ENCODE peak calls at places on chromosomes 3 and 15, in four cellular contexts. P, Z, J and F are unnamed samples. For H3K27me3, the result is how much of the 10 kb centered on the place peaks cover.

GRCh38 chr15:50247819-50248650 is 17.5 kb downstream of the HDC start:
- DNase-seq in P (no peak), Z (no peak), J (no peak), F (peak)

GRCh38 chr15:89912145-89912673 is 543 bp downstream of the ARPIN start:
- DNase-seq in P (peak), Z (no peak), J (no peak), F (peak)

GRCh38 chr3:155853214-155854146 is 747 bp downstream of the SLC33A1 start:
- DNase-seq in P (no peak), Z (no peak), J (no peak), F (peak)

GRCh38 chr3:40189118-40189517 is 120.4 kb upstream of the EIF1B start:
- DNase-seq in P (no peak), Z (no peak), J (no peak), F (no peak)

GRCh38 chr15:81001180-81002003 is 669 bp downstream of the TLNRD1 start:
- DNase-seq in P (peak), Z (peak), J (no peak), F (peak)

GRCh38 chr3:139217633-139218032 is 126.2 kb upstream of the MRPS22 start:
- DNase-seq in P (no peak), Z (no peak), J (no peak), F (no peak)

GRCh38 chr3:15964605-15965061 is 166.9 kb upstream of the ANKRD28 start:
- DNase-seq in P (no peak), Z (no peak), J (no peak), F (no peak)

GRCh38 chr3:47024932-47025331 is 45.5 kb downstream of the NBEAL2 start:
- DNase-seq in P (no peak), Z (no peak), J (no peak), F (no peak)

GRCh38 chr3:128073807-128074206 is 21.6 kb downstream of the SEC61A1 start:
- DNase-seq in P (no peak), Z (no peak), J (no peak), F (no peak)

GRCh38 chr3:44555753-44556152 is 760 bp downstream of the ZKSCAN7 start:
- DNase-seq in P (no peak), Z (no peak), J (no peak), F (no peak)

GRCh38 chr3:3038201-3038991 is 71.8 kb downstream of the IL5RA start:
- DNase-seq in P (no peak), Z (peak), J (no peak), F (no peak)

GRCh38 chr15:25236861-25237155 is 202.0 kb downstream of the UBE3A start:
- DNase-seq in P (no peak), Z (no peak), J (no peak), F (no peak)

GRCh38 chr15:71921191-71921590 is 110.8 kb downstream of the NR2E3 start:
- DNase-seq in P (no peak), Z (no peak), J (no peak), F (no peak)

GRCh38 chr15:95325763-95326688 is 1004.5 kb upstream of the NR2F2 start:
- DNase-seq in P (no peak), Z (peak), J (no peak), F (no peak)

GRCh38 chr3:142577701-142578308 is 728 bp downstream of the ATR start:
- DNase-seq in P (no peak), Z (no peak), J (no peak), F (no peak)

GRCh38 chr3:131349946-131350347 is 31.6 kb upstream of the NUDT16 start:
- DNase-seq in P (no peak), Z (no peak), J (peak), F (peak)

GRCh38 chr3:160735801-160736200 is 20.2 kb upstream of the PPM1L start:
- DNase-seq in P (no peak), Z (no peak), J (no peak), F (peak)

GRCh38 chr3:5463986-5464385 is 276.5 kb downstream of the EDEM1 start:
- DNase-seq in P (no peak), Z (no peak), J (no peak), F (no peak)

GRCh38 chr3:100245932-100246331 is 14.9 kb upstream of the TBC1D23 start:
- DNase-seq in P (no peak), Z (no peak), J (no peak), F (no peak)

GRCh38 chr3:11071096-11071755 is 78.7 kb downstream of the SLC6A1 start:
- DNase-seq in P (no peak), Z (no peak), J (no peak), F (no peak)

GRCh38 chr3:65177879-65178484 is 490.2 kb upstream of the ADAMTS9 start:
- DNase-seq in P (no peak), Z (no peak), J (no peak), F (no peak)

GRCh38 chr3:47747558-47747957 is 34.1 kb downstream of the SMARCC1 start:
- DNase-seq in P (no peak), Z (no peak), J (no peak), F (no peak)

GRCh38 chr15:81176291-81176893 is 20.3 kb upstream of the IL16 start:
- DNase-seq in P (no peak), Z (no peak), J (no peak), F (no peak)

GRCh38 chr3:48919215-48920138 is 835 bp downstream of the ARIH2 start:
- DNase-seq in P (peak), Z (no peak), J (peak), F (peak)

GRCh38 chr3:144187531-144188230 is 216.1 kb downstream of the DIPK2A start:
- DNase-seq in P (no peak), Z (no peak), J (no peak), F (no peak)

GRCh38 chr3:146159037-146159436 is 1.9 kb downstream of the PLOD2 start:
- DNase-seq in P (no peak), Z (no peak), J (no peak), F (no peak)

GRCh38 chr3:76470285-76470684 is 569.6 kb upstream of the ROBO2 start:
- DNase-seq in P (no peak), Z (no peak), J (no peak), F (no peak)

GRCh38 chr3:192038726-192039125 is 577.8 kb downstream of the PYDC2 start:
- DNase-seq in P (no peak), Z (no peak), J (no peak), F (no peak)

GRCh38 chr3:58575986-58576652 is 1.1 kb downstream of the FAM107A start:
- DNase-seq in P (no peak), Z (peak), J (no peak), F (peak)

GRCh38 chr15:74889390-74889881 is 406 bp upstream of the MPI start:
- DNase-seq in P (no peak), Z (no peak), J (no peak), F (peak)

GRCh38 chr15:41281236-41281635 is 50.2 kb downstream of the CHP1 start:
- DNase-seq in P (no peak), Z (no peak), J (no peak), F (no peak)

GRCh38 chr3:14319654-14320182 is 82.7 kb upstream of the SLC6A6 start:
- DNase-seq in P (no peak), Z (no peak), J (peak), F (no peak)

GRCh38 chr3:24709921-24710320 is 215.3 kb upstream of the THRB start:
- DNase-seq in P (no peak), Z (no peak), J (no peak), F (no peak)

GRCh38 chr15:76756371-76756770 is 148.8 kb downstream of the SCAPER start:
- DNase-seq in P (no peak), Z (no peak), J (no peak), F (no peak)

GRCh38 chr15:53462631-53463030 is 296.8 kb downstream of the WDR72 start:
- DNase-seq in P (no peak), Z (no peak), J (no peak), F (no peak)

GRCh38 chr15:80251505-80252280 is at the start of gene CTXND1:
- DNase-seq in P (no peak), Z (no peak), J (no peak), F (no peak)

GRCh38 chr3:159189994-159190669 is 388.3 kb downstream of the MFSD1 start:
- DNase-seq in P (no peak), Z (no peak), J (no peak), F (no peak)

DNA sequence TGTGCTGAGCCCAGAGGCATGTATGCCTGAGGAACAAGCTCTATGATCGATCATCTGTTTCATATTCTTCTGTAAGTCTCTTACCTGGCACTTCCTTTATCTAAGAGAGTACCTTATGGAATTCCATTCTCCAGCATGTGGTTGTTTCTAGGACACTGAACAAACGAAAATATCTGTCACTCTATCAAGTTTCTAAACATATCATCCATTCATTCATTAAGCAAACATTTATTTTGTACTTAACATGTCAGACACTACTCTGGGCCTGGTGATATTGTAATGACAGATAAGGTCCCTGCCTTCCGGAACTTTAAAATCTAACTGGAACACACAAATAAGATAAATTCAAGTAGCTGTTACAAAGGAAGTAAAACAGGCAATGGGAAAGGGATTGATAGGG is 477.1 kb downstream of the IGSF11 start:
- DNase-seq in P (no peak), Z (no peak), J (no peak), F (no peak)
- H3K27me3 ChIP-seq in P (under half), Z (under half), J (under half), F (under half)

DNA sequence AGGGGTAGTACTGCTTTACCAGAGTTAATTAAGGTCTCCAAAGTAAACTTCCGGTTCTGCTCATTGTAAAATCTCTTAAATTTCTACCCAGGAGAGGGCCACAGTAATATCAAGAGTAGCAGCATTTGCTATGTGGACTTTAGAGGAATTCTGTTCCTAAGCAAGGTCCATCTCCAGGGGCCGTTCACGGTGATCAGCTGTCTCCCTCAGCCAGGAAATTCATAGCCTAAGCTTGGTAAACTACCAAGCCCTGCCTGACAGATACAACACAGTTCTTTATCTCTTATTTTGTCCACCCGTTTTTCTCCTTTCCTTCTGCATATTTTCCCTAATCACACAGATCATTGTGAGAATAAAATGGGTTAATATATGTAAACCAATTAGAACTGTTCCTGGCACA is 2.3 kb downstream of the DUT start:
- DNase-seq in P (no peak), Z (no peak), J (no peak), F (no peak)
- H3K4me3 ChIP-seq in P (no peak), Z (no peak), J (peak), F (no peak)

DNA sequence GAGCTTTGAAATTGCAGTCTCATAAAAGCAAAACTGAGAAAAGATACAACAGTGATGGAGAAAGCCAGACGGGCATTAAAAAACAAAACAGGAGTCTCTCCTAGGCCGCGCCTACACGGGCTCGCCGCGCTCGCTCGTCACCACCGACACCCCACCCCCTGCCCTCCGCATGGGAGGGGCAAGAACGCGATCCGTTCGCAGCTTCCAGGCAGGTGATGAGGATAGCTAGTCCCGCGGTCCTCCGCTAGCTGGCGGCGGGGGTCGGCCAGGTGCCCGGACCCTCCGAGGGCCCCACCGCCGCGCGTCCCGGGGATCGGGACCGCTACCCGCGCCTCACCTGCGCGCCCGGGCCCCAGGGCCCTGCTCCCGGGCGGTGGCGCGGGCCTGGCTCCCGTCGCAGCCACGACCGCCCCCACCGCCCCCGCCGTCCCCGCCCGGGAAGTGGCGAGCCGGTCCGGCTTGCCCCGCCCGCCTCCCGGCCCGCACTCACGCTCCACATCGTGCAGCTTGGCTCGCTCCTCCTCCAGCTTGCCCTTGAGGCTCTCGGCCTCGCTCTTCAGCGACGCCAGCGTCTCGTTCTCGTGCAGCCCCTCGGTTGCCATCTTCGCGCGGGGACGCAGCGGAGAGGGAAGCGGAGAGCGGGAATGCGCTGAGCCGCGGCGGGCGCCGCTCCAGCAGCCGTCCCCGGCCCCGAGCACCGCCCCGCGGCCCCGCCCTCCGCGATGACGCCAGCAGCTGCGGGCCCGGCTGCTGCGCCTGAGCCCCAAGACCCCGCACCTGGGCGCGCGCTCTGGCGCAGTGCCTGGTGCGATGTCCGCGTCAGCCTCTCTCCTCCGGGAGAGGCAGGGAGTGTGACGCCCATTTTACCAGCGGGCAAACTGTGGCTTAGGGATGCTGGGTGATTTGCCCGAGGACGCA is 11.7 kb downstream of the GNB5 start:
- DNase-seq in P (peak), Z (peak), J (peak), F (peak)
- TF ChIP-seq POLR2A in P (peak), Z (peak), J (peak), F (peak)

GRCh38 chr15:60002528-60003218 is 1.4 kb upstream of the FOXB1 start:
- DNase-seq in P (no peak), Z (no peak), J (no peak), F (no peak)
- H3K27me3 ChIP-seq in P (under half), Z (under half), J (under half), F (half or more)